ENCODE peak calls at places on chromosomes 12 and 14, in four cellular contexts. W is endothelial cell, H is T-helper 1 cell, K is pons. Q is an unnamed sample.

GRCh38 chr12:108369736-108370396 is 30.8 kb upstream of the CMKLR1 start:
- DNase-seq in K (no peak), H (no peak), W (no peak), Q (no peak)

GRCh38 chr12:20398720-20399119 is 30.4 kb downstream of the PDE3A start:
- DNase-seq in H (no peak), W (no peak), K (no peak), Q (no peak)

GRCh38 chr12:57744194-57744776 is 554 bp upstream of the TSPAN31 start:
- DNase-seq in H (peak; percentile 63), K (no peak), W (peak; percentile 62), Q (peak; percentile 76)

GRCh38 chr14:52987514-52987913 is 36.7 kb upstream of the FERMT2 start:
- DNase-seq in H (no peak), W (no peak), K (no peak), Q (no peak)

GRCh38 chr14:68784995-68785816 is 7.7 kb downstream of the ZFP36L1 start:
- DNase-seq in W (no peak), H (no peak), K (peak; percentile 28), Q (no peak)

GRCh38 chr14:101500061-101500460 is 61.2 kb upstream of the DIO3 start:
- DNase-seq in K (no peak), H (no peak), W (no peak), Q (no peak)

GRCh38 chr12:118188690-118189371 is 52.9 kb downstream of the PEBP1 start:
- DNase-seq in K (peak; percentile 82), W (no peak), H (no peak), Q (no peak)

GRCh38 chr14:105486333-105486973 is at the start of gene CRIP1:
- DNase-seq in W (no peak), H (no peak), K (no peak), Q (no peak)

GRCh38 chr12:52585951-52586350 is 12.3 kb upstream of the KRT74 start:
- DNase-seq in H (peak; percentile 49), W (no peak), K (no peak), Q (no peak)

GRCh38 chr12:126747530-126748149 is 1519.3 kb upstream of the TMEM132C start:
- DNase-seq in W (no peak), H (peak; percentile 32), K (peak; percentile 7), Q (peak; percentile 72)

GRCh38 chr14:53848851-53849250 is 107.8 kb downstream of the BMP4 start:
- DNase-seq in K (no peak), W (no peak), H (no peak), Q (no peak)

GRCh38 chr14:101705733-101706508 is 55.6 kb upstream of the PPP2R5C start:
- DNase-seq in W (no peak), H (peak; percentile 53), K (peak; percentile 8), Q (no peak)

GRCh38 chr12:108052260-108052659 is 76.8 kb upstream of the WSCD2 start:
- DNase-seq in H (no peak), K (no peak), W (no peak), Q (no peak)

GRCh38 chr12:7555752-7556151 is 52.2 kb upstream of the CD163 start:
- DNase-seq in H (no peak), W (no peak), K (peak; percentile 47), Q (no peak)

GRCh38 chr12:20815573-20815972 is 5.1 kb downstream of the SLCO1B3 start:
- DNase-seq in K (no peak), W (no peak), H (no peak), Q (no peak)

GRCh38 chr14:93089501-93090269 is 26.0 kb downstream of the ITPK1 start:
- DNase-seq in W (no peak), K (no peak), H (no peak), Q (no peak)

GRCh38 chr12:109752117-109753053 is 38.8 kb downstream of the FAM222A start:
- DNase-seq in W (no peak), H (no peak), K (no peak), Q (peak; percentile 91)

GRCh38 chr12:99067171-99067785 is 422.2 kb downstream of the APAF1 start:
- DNase-seq in H (no peak), K (peak; percentile 34), W (no peak), Q (no peak)

GRCh38 chr14:81164167-81164774 is 56.5 kb downstream of the GTF2A1 start:
- DNase-seq in W (peak; percentile 69), H (peak; percentile 14), K (peak; percentile 72), Q (peak; percentile 79)

GRCh38 chr12:95147836-95148235 is 69.4 kb downstream of the FGD6 start:
- DNase-seq in H (no peak), K (no peak), W (no peak), Q (no peak)

GRCh38 chr12:101813117-101813516 is 17.6 kb downstream of the GNPTAB start:
- DNase-seq in H (no peak), W (no peak), K (no peak), Q (no peak)

GRCh38 chr12:11673666-11674464 is 24.4 kb downstream of the ETV6 start:
- DNase-seq in H (no peak), K (no peak), W (peak; percentile 19), Q (no peak)

GRCh38 chr14:51807355-51807754 is 53.1 kb upstream of the GNG2 start:
- DNase-seq in K (peak; percentile 6), H (no peak), W (no peak), Q (peak; percentile 53)

GRCh38 chr12:120242971-120243699 is 22.4 kb downstream of the PXN start:
- DNase-seq in W (no peak), H (no peak), K (no peak), Q (peak; percentile 78)

GRCh38 chr14:24331731-24332093 is 3.2 kb downstream of the ADCY4 start:
- DNase-seq in H (no peak), K (no peak), W (no peak), Q (no peak)

GRCh38 chr12:15599266-15600037 is 189.7 kb downstream of the EPS8 start:
- DNase-seq in W (no peak), K (peak; percentile 45), H (no peak), Q (no peak)

GRCh38 chr12:93387780-93388179 is 10.1 kb downstream of the NUDT4 start:
- DNase-seq in H (no peak), W (no peak), K (no peak), Q (no peak)

Q was measured in WERI-Rb-1.